ENCODE peak calls at places on chromosomes 7 and 10, in eight cellular contexts. Q is CD4-positive, alpha-beta T cell; U is A172; X is activated effector memory CD4-positive, alpha-beta T cell treated with anti-CD3 and anti-CD28 coated beads, Interleukin-2, amount 50 U/mL, for 16 hours; T is stimulated activated naive CD4-positive, alpha-beta T cell; W is NCI-H446; L is naive thymus-derived CD8-positive, alpha-beta T cell; V is stimulated activated CD8-positive, alpha-beta memory T cell treated with anti-CD3 and anti-CD28 coated beads, Interleukin-2, amount 100 ng/mL, for 48 hours. J is an unnamed sample.

GRCh38 chr10:48414778-48415177 is 108.3 kb downstream of the MAPK8 start:
- DNase-seq in Q (no peak), U (peak), X (no peak), T (no peak), W (no peak), L (no peak), V (no peak), J (no peak)

GRCh38 chr10:77890097-77890496 is 36.5 kb downstream of the DLG5 start:
- DNase-seq in Q (no peak), U (no peak), X (no peak), T (no peak), W (no peak), L (no peak), V (no peak), J (no peak)

GRCh38 chr7:28358423-28358868 is 53.9 kb upstream of the CREB5 start:
- DNase-seq in Q (no peak), U (peak), X (no peak), T (no peak), W (no peak), L (no peak), V (no peak), J (no peak)

GRCh38 chr10:58531084-58531695 is 18.5 kb downstream of the BICC1 start:
- DNase-seq in Q (peak), U (peak), X (peak), T (no peak), W (peak), L (peak), V (no peak), J (peak)

GRCh38 chr7:50226139-50226538 is 78.4 kb upstream of the IKZF1 start:
- DNase-seq in Q (no peak), U (no peak), X (no peak), T (no peak), W (no peak), L (no peak), V (no peak), J (peak)

GRCh38 chr7:131272086-131272485 is 55.6 kb upstream of the MKLN1 start:
- DNase-seq in Q (no peak), U (no peak), X (no peak), T (no peak), W (no peak), L (no peak), V (no peak), J (no peak)

GRCh38 chr10:72087969-72088878 is at the start of gene SPOCK2:
- DNase-seq in Q (peak), U (no peak), X (peak), T (peak), W (no peak), L (peak), V (no peak), J (peak)

GRCh38 chr10:131238669-131239280 is 72.7 kb downstream of the TCERG1L start:
- DNase-seq in Q (no peak), U (no peak), X (no peak), T (no peak), W (no peak), L (no peak), V (no peak), J (no peak)

GRCh38 chr10:93462881-93463280 is 19.3 kb downstream of the MYOF start:
- DNase-seq in Q (no peak), U (peak), X (peak), T (no peak), W (no peak), L (no peak), V (no peak), J (no peak)

GRCh38 chr7:97179454-97180104 is 62.1 kb downstream of the SDHAF3 start:
- DNase-seq in Q (peak), U (peak), X (peak), T (peak), W (peak), L (peak), V (no peak), J (peak)

GRCh38 chr10:24385776-24386175 is 176.8 kb downstream of the KIAA1217 start:
- DNase-seq in Q (no peak), U (no peak), X (no peak), T (no peak), W (no peak), L (no peak), V (no peak), J (no peak)

GRCh38 chr7:330554-331230 is 40.7 kb downstream of the FOXL3 start:
- DNase-seq in Q (no peak), U (no peak), X (no peak), T (no peak), W (no peak), L (no peak), V (no peak), J (peak)

GRCh38 chr10:21246178-21246577 is 279.3 kb downstream of the SKIDA1 start:
- DNase-seq in Q (no peak), U (no peak), X (no peak), T (no peak), W (no peak), L (no peak), V (no peak), J (no peak)

GRCh38 chr10:79298403-79299244 is 48.6 kb upstream of the PPIF start:
- DNase-seq in Q (no peak), U (peak), X (peak), T (no peak), W (no peak), L (no peak), V (peak), J (no peak)

GRCh38 chr7:112211348-112211907 is 4.9 kb downstream of the ZNF277 start:
- DNase-seq in Q (no peak), U (no peak), X (no peak), T (no peak), W (no peak), L (no peak), V (no peak), J (no peak)

GRCh38 chr10:78002541-78003284 is 26.6 kb downstream of the POLR3A start:
- DNase-seq in Q (no peak), U (no peak), X (no peak), T (no peak), W (no peak), L (no peak), V (no peak), J (no peak)

GRCh38 chr10:79322616-79323566 is 24.4 kb upstream of the PPIF start:
- DNase-seq in Q (peak), U (peak), X (peak), T (peak), W (no peak), L (peak), V (peak), J (peak)

GRCh38 chr10:92691591-92692084 is 1.9 kb downstream of the HHEX start:
- DNase-seq in Q (no peak), U (no peak), X (no peak), T (no peak), W (no peak), L (no peak), V (peak), J (peak)

GRCh38 chr10:51918921-51919325 is 219.5 kb upstream of the CSTF2T start:
- DNase-seq in Q (no peak), U (no peak), X (no peak), T (no peak), W (no peak), L (no peak), V (no peak), J (no peak)